ENCODE peak calls at places on chromosome 4, in nine cellular contexts. B, T, A, X, M, N, R, D and Y are unnamed samples.

GRCh38 chr4:172352351-172352750 is 539.1 kb downstream of the GALNTL6 start:
- DNase-seq in B (no peak), T (no peak), A (peak), X (no peak), M (no peak), N (no peak), R (no peak), D (no peak), Y (no peak)

GRCh38 chr4:125714845-125715244 is 400.1 kb downstream of the FAT4 start:
- DNase-seq in B (no peak), T (peak), A (no peak), X (no peak), M (peak), N (no peak), R (no peak), D (no peak), Y (no peak)

GRCh38 chr4:8916914-8917305 is 45.3 kb upstream of the HMX1 start:
- DNase-seq in B (no peak), T (no peak), A (no peak), X (no peak), M (no peak), N (no peak), R (no peak), D (no peak), Y (no peak)

GRCh38 chr4:22389240-22389871 is 126.5 kb downstream of the ADGRA3 start:
- DNase-seq in B (peak), T (peak), A (peak), X (peak), M (peak), N (peak), R (no peak), D (peak), Y (peak)

GRCh38 chr4:93183589-93183988 is 645.0 kb upstream of the ATOH1 start:
- DNase-seq in B (no peak), T (no peak), A (no peak), X (peak), M (no peak), N (no peak), R (no peak), D (no peak), Y (peak)

GRCh38 chr4:7425171-7425570 is 9.6 kb downstream of the PSAPL1 start:
- DNase-seq in B (no peak), T (no peak), A (no peak), X (no peak), M (no peak), N (no peak), R (no peak), D (no peak), Y (no peak)

GRCh38 chr4:186472948-186473347 is 82.4 kb downstream of the MTNR1A start:
- DNase-seq in B (peak), T (peak), A (peak), X (peak), M (peak), N (peak), R (no peak), D (peak), Y (peak)

GRCh38 chr4:94759767-94760211 is 2.0 kb downstream of the BMPR1B start:
- DNase-seq in B (no peak), T (no peak), A (no peak), X (no peak), M (no peak), N (no peak), R (no peak), D (no peak), Y (no peak)

GRCh38 chr4:175443547-175443946 is 368.5 kb downstream of the GPM6A start:
- DNase-seq in B (no peak), T (no peak), A (no peak), X (no peak), M (no peak), N (no peak), R (no peak), D (no peak), Y (no peak)

GRCh38 chr4:35526456-35526855 is 717.9 kb downstream of the ARAP2 start:
- DNase-seq in B (no peak), T (no peak), A (no peak), X (no peak), M (no peak), N (no peak), R (no peak), D (no peak), Y (no peak)

GRCh38 chr4:85127653-85128052 is 161.2 kb upstream of the WDFY3 start:
- DNase-seq in B (peak), T (no peak), A (peak), X (peak), M (peak), N (peak), R (no peak), D (peak), Y (peak)

GRCh38 chr4:48065587-48066052 is 49.0 kb downstream of the NIPAL1 start:
- DNase-seq in B (no peak), T (no peak), A (no peak), X (no peak), M (no peak), N (no peak), R (no peak), D (no peak), Y (no peak)

GRCh38 chr4:7031526-7032449 is 11.4 kb upstream of the TADA2B start:
- DNase-seq in B (no peak), T (no peak), A (no peak), X (no peak), M (no peak), N (no peak), R (no peak), D (no peak), Y (no peak)